ENCODE peak calls at places on chromosomes 11 and 22, in six cellular contexts. One of them, this sample, is unnamed.

GRCh38 chr11:125410091-125410490 is 86.0 kb downstream of the FEZ1 start:
- DNase-seq in transverse colon: no peak
- DNase-seq in HCT116: no peak
- DNase-seq in spleen: peak; percentile 49
- DNase-seq in stomach: no peak
- DNase-seq in adrenal gland: no peak
- DNase-seq in this sample: no peak

GRCh38 chr22:29215012-29215860 is 9.5 kb downstream of the EMID1 start:
- DNase-seq in transverse colon: no peak
- DNase-seq in HCT116: no peak
- DNase-seq in spleen: peak; percentile 66
- DNase-seq in stomach: no peak
- DNase-seq in adrenal gland: no peak
- DNase-seq in this sample: no peak

GRCh38 chr11:17735823-17736772 is 1.5 kb downstream of the KCNC1 start:
- DNase-seq in transverse colon: no peak
- DNase-seq in HCT116: no peak
- DNase-seq in spleen: peak; percentile 66
- DNase-seq in stomach: no peak
- DNase-seq in adrenal gland: no peak
- DNase-seq in this sample: no peak

GRCh38 chr11:1223346-1224108 is 661 bp downstream of the MUC5B start:
- DNase-seq in transverse colon: peak; percentile 36
- DNase-seq in HCT116: no peak
- DNase-seq in spleen: peak; percentile 61
- DNase-seq in stomach: no peak
- DNase-seq in adrenal gland: no peak
- DNase-seq in this sample: no peak

GRCh38 chr11:47317078-47317828 is 35.2 kb downstream of the MYBPC3 start:
- DNase-seq in transverse colon: no peak
- DNase-seq in HCT116: no peak
- DNase-seq in spleen: no peak
- DNase-seq in stomach: no peak
- DNase-seq in adrenal gland: no peak
- DNase-seq in this sample: no peak

GRCh38 chr22:46574993-46575914 is 37.8 kb upstream of the CELSR1 start:
- DNase-seq in transverse colon: peak; percentile 71
- DNase-seq in HCT116: peak; percentile 46
- DNase-seq in spleen: peak; percentile 80
- DNase-seq in stomach: peak; percentile 74
- DNase-seq in adrenal gland: peak; percentile 77
- DNase-seq in this sample: no peak

GRCh38 chr11:27471067-27471587 is 1.5 kb downstream of the LGR4 start:
- DNase-seq in transverse colon: peak; percentile 27
- DNase-seq in HCT116: no peak
- DNase-seq in spleen: no peak
- DNase-seq in stomach: no peak
- DNase-seq in adrenal gland: no peak
- DNase-seq in this sample: peak; percentile 16

GRCh38 chr11:71252782-71253730 is 679 bp upstream of the SHANK2 start:
- DNase-seq in transverse colon: peak; percentile 53
- DNase-seq in HCT116: peak; percentile 48
- DNase-seq in spleen: no peak
- DNase-seq in stomach: peak; percentile 62
- DNase-seq in adrenal gland: peak; percentile 26
- DNase-seq in this sample: peak; percentile 48

GRCh38 chr11:10498022-10498400 is 42.9 kb downstream of the AMPD3 start:
- DNase-seq in transverse colon: no peak
- DNase-seq in HCT116: no peak
- DNase-seq in spleen: no peak
- DNase-seq in stomach: no peak
- DNase-seq in adrenal gland: no peak
- DNase-seq in this sample: no peak

GRCh38 chr11:107446822-107447431 is 10.7 kb downstream of the CWF19L2 start:
- DNase-seq in transverse colon: no peak
- DNase-seq in HCT116: no peak
- DNase-seq in spleen: no peak
- DNase-seq in stomach: no peak
- DNase-seq in adrenal gland: no peak
- DNase-seq in this sample: no peak

GRCh38 chr22:25564979-25565677 is 653 bp downstream of the GRK3 start:
- DNase-seq in transverse colon: peak; percentile 17
- DNase-seq in HCT116: no peak
- DNase-seq in spleen: peak; percentile 89
- DNase-seq in stomach: no peak
- DNase-seq in adrenal gland: peak; percentile 39
- DNase-seq in this sample: peak; percentile 47

GRCh38 chr11:95605271-95605940 is 184.2 kb downstream of the FAM76B start:
- DNase-seq in transverse colon: no peak
- DNase-seq in HCT116: no peak
- DNase-seq in spleen: no peak
- DNase-seq in stomach: no peak
- DNase-seq in adrenal gland: no peak
- DNase-seq in this sample: no peak

GRCh38 chr11:87057749-87058148 is 20.0 kb downstream of the TMEM135 start:
- DNase-seq in transverse colon: no peak
- DNase-seq in HCT116: no peak
- DNase-seq in spleen: no peak
- DNase-seq in stomach: no peak
- DNase-seq in adrenal gland: no peak
- DNase-seq in this sample: no peak

GRCh38 chr11:87061766-87062165 is 24.0 kb downstream of the TMEM135 start:
- DNase-seq in transverse colon: no peak
- DNase-seq in HCT116: no peak
- DNase-seq in spleen: no peak
- DNase-seq in stomach: no peak
- DNase-seq in adrenal gland: no peak
- DNase-seq in this sample: no peak

GRCh38 chr11:87059596-87059995 is 21.9 kb downstream of the TMEM135 start:
- DNase-seq in transverse colon: no peak
- DNase-seq in HCT116: no peak
- DNase-seq in spleen: peak; percentile 41
- DNase-seq in stomach: no peak
- DNase-seq in adrenal gland: no peak
- DNase-seq in this sample: no peak

DNA sequence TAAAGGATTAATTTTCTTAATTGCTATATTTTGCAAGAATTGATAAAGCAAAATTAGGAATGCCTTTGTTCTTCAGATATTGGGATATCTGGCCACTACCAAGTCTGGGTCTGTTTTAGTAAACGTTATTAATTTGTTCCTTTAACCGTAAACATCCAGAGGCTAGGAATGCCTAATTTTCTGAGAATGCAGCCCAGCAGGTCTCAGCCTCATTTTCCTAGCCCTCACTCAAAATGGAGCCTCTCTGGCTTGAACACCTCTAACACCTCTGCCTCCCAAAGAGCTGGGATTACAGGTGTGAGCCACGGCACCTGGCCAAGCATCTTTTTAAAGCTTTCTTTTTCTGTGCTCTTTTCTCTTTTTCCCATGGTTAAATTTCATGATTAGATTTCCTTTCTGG is 18.4 kb downstream of the TMEM135 start:
- DNase-seq in transverse colon: no peak
- DNase-seq in HCT116: no peak
- DNase-seq in spleen: no peak
- DNase-seq in stomach: no peak
- DNase-seq in adrenal gland: no peak
- DNase-seq in this sample: no peak
- H3K27ac ChIP-seq in transverse colon: no peak overlapping the region
- H3K27ac ChIP-seq in HCT116: no peak overlapping the region
- H3K27ac ChIP-seq in spleen: no peak overlapping the region
- H3K27ac ChIP-seq in stomach: no peak overlapping the region
- H3K27ac ChIP-seq in adrenal gland: no peak overlapping the region
- H3K27ac ChIP-seq in this sample: no peak overlapping the region

GRCh38 chr11:69667619-69668604 is 7.2 kb downstream of the LTO1 start:
- DNase-seq in transverse colon: no peak
- DNase-seq in HCT116: no peak
- DNase-seq in spleen: peak; percentile 66
- DNase-seq in stomach: no peak
- DNase-seq in adrenal gland: peak; percentile 79
- DNase-seq in this sample: no peak
- TF ChIP-seq POLR2A in transverse colon: no peak
- TF ChIP-seq POLR2A in HCT116: no peak
- TF ChIP-seq POLR2A in spleen: no peak
- TF ChIP-seq POLR2A in stomach: no peak
- TF ChIP-seq POLR2A in adrenal gland: no peak
- TF ChIP-seq POLR2A in this sample: no peak

GRCh38 chr22:17460895-17461294 is 91.6 kb downstream of the CECR2 start:
- DNase-seq in transverse colon: no peak
- DNase-seq in HCT116: no peak
- DNase-seq in spleen: no peak
- DNase-seq in stomach: no peak
- DNase-seq in adrenal gland: no peak
- DNase-seq in this sample: no peak
- H3K4me1 ChIP-seq in transverse colon: no peaks in the 10 kb centered on the region
- H3K4me1 ChIP-seq in HCT116: no peaks in the 10 kb centered on the region
- H3K4me1 ChIP-seq in spleen: no peaks in the 10 kb centered on the region
- H3K4me1 ChIP-seq in stomach: no peaks in the 10 kb centered on the region
- H3K4me1 ChIP-seq in adrenal gland: no peaks in the 10 kb centered on the region
- H3K4me1 ChIP-seq in this sample: no peaks in the 10 kb centered on the region

DNA sequence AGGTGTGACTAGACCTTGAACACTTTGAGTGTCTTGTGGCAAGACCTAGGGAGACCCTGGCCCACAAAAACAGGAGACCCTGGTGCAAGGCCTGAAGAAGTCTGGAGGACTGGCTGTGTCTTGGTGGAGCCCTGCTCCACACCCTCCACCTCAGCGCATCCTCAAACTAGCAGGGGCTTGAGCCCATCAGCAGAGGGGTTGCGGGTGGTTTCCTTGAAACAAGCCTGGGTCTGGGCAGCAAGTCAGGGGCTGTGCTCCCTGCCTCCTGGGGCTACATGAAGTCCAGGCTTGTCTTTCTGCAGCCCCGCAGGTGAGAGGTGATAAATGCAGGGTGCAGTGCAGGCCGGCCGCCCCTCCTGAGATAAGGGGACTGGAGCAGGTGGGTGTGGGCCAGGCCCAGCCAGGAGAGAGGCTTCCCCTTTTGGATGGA is 2.9 kb downstream of the CDKN1C start:
- DNase-seq in transverse colon: no peak
- DNase-seq in HCT116: no peak
- DNase-seq in spleen: no peak
- DNase-seq in stomach: no peak
- DNase-seq in adrenal gland: no peak
- DNase-seq in this sample: no peak
- H3K27ac ChIP-seq in transverse colon: no peak overlapping the region
- H3K27ac ChIP-seq in HCT116: no peak overlapping the region
- H3K27ac ChIP-seq in spleen: no peak overlapping the region
- H3K27ac ChIP-seq in stomach: no peak overlapping the region
- H3K27ac ChIP-seq in adrenal gland: no peak overlapping the region
- H3K27ac ChIP-seq in this sample: no peak overlapping the region

GRCh38 chr11:119479685-119480275 is 56.8 kb upstream of the THY1 start:
- DNase-seq in transverse colon: no peak
- DNase-seq in HCT116: no peak
- DNase-seq in spleen: no peak
- DNase-seq in stomach: no peak
- DNase-seq in adrenal gland: peak; percentile 4
- DNase-seq in this sample: no peak

GRCh38 chr11:119481667-119482400 is 58.9 kb upstream of the THY1 start:
- DNase-seq in transverse colon: peak; percentile 7
- DNase-seq in HCT116: no peak
- DNase-seq in spleen: peak; percentile 64
- DNase-seq in stomach: peak; percentile 40
- DNase-seq in adrenal gland: peak; percentile 50
- DNase-seq in this sample: no peak

GRCh38 chr11:119482561-119483001 is 59.6 kb upstream of the THY1 start:
- DNase-seq in transverse colon: no peak
- DNase-seq in HCT116: no peak
- DNase-seq in spleen: peak; percentile 54
- DNase-seq in stomach: peak; percentile 23
- DNase-seq in adrenal gland: peak; percentile 6
- DNase-seq in this sample: no peak

GRCh38 chr11:119480375-119481020 is 57.5 kb upstream of the THY1 start:
- DNase-seq in transverse colon: no peak
- DNase-seq in HCT116: no peak
- DNase-seq in spleen: no peak
- DNase-seq in stomach: no peak
- DNase-seq in adrenal gland: peak; percentile 4
- DNase-seq in this sample: no peak

GRCh38 chr11:119481021-119481666 is 58.2 kb upstream of the THY1 start:
- DNase-seq in transverse colon: peak; percentile 82
- DNase-seq in HCT116: no peak
- DNase-seq in spleen: peak; percentile 91
- DNase-seq in stomach: peak; percentile 91
- DNase-seq in adrenal gland: peak; percentile 83
- DNase-seq in this sample: peak; percentile 86
- TF ChIP-seq POLR2A in transverse colon: no peak
- TF ChIP-seq POLR2A in HCT116: no peak
- TF ChIP-seq POLR2A in spleen: no peak
- TF ChIP-seq POLR2A in stomach: no peak
- TF ChIP-seq POLR2A in adrenal gland: no peak
- TF ChIP-seq POLR2A in this sample: no peak

GRCh38 chr11:46112961-46113617 is 8.2 kb downstream of the PHF21A start:
- DNase-seq in transverse colon: no peak
- DNase-seq in HCT116: peak; percentile 67
- DNase-seq in spleen: no peak
- DNase-seq in stomach: no peak
- DNase-seq in adrenal gland: no peak
- DNase-seq in this sample: peak; percentile 49

GRCh38 chr11:46116007-46116711 is 5.1 kb downstream of the PHF21A start:
- DNase-seq in transverse colon: no peak
- DNase-seq in HCT116: no peak
- DNase-seq in spleen: no peak
- DNase-seq in stomach: no peak
- DNase-seq in adrenal gland: no peak
- DNase-seq in this sample: no peak

GRCh38 chr11:46117842-46118241 is 3.4 kb downstream of the PHF21A start:
- DNase-seq in transverse colon: no peak
- DNase-seq in HCT116: no peak
- DNase-seq in spleen: no peak
- DNase-seq in stomach: no peak
- DNase-seq in adrenal gland: no peak
- DNase-seq in this sample: no peak

GRCh38 chr11:46114961-46115360 is 6.3 kb downstream of the PHF21A start:
- DNase-seq in transverse colon: no peak
- DNase-seq in HCT116: no peak
- DNase-seq in spleen: no peak
- DNase-seq in stomach: no peak
- DNase-seq in adrenal gland: no peak
- DNase-seq in this sample: no peak

DNA sequence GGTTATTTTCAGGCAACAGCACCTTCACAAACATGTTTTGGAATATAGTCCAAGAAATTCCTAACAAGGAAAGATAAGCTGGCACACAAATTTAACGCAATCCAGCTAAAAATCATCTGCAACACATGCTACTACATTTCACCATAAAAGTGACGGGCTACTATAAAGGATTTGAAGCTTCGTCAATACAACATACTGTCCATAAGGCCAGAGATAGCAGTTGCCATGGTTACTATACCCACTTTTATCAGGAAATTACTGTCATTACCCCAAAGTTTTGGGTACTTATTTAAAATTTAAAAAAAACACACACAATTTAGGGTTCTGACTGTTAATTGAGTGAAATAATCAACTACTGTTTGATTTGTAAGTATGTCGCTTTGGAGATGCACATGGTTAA is 6.9 kb downstream of the PHF21A start:
- DNase-seq in transverse colon: no peak
- DNase-seq in HCT116: no peak
- DNase-seq in spleen: no peak
- DNase-seq in stomach: no peak
- DNase-seq in adrenal gland: no peak
- DNase-seq in this sample: no peak
- H3K4me1 ChIP-seq in transverse colon: peaks cover 33% of the 10 kb centered on the region
- H3K4me1 ChIP-seq in HCT116: peaks cover 6% of the 10 kb centered on the region
- H3K4me1 ChIP-seq in spleen: peaks cover 70% of the 10 kb centered on the region
- H3K4me1 ChIP-seq in stomach: peaks cover 25% of the 10 kb centered on the region
- H3K4me1 ChIP-seq in adrenal gland: peaks cover 73% of the 10 kb centered on the region
- H3K4me1 ChIP-seq in this sample: no peaks in the 10 kb centered on the region